ENCODE peak calls at places on chromosomes 5 and 9, in nine cellular contexts. R, W, Y, G, I, J, O, Q and U are unnamed samples.
A peak's percentile ranks its signal among the peaks of the same experiment; 100 is the strongest.

GRCh38 chr9:134321957-134322741 is 4.1 kb upstream of the RXRA start:
- DNase-seq in R (no peak), W (no peak), Y (peak; percentile 25), G (peak; percentile 64), I (no peak), J (no peak), O (peak; percentile 18), Q (no peak), U (no peak)

GRCh38 chr9:106966481-106966880 is 103.5 kb downstream of the ZNF462 start:
- DNase-seq in R (no peak), W (no peak), Y (no peak), G (no peak), I (no peak), J (no peak), O (no peak), Q (no peak), U (no peak)

GRCh38 chr9:78032599-78033457 is 1.2 kb upstream of the GNAQ start:
- DNase-seq in R (no peak), W (no peak), Y (peak; percentile 44), G (no peak), I (no peak), J (no peak), O (no peak), Q (no peak), U (no peak)

GRCh38 chr5:169701910-169702451 is 64.9 kb downstream of the DOCK2 start:
- DNase-seq in R (peak; percentile 54), W (peak; percentile 18), Y (no peak), G (no peak), I (peak; percentile 52), J (no peak), O (no peak), Q (peak; percentile 60), U (no peak)

GRCh38 chr5:65037845-65038815 is 269.4 kb downstream of the CWC27 start:
- DNase-seq in R (no peak), W (no peak), Y (no peak), G (no peak), I (peak; percentile 93), J (no peak), O (no peak), Q (peak; percentile 68), U (no peak)

GRCh38 chr5:140402258-140403074 is 833 bp downstream of the ANKHD1 start:
- DNase-seq in R (peak; percentile 52), W (peak; percentile 63), Y (peak; percentile 53), G (no peak), I (peak; percentile 86), J (peak; percentile 67), O (peak; percentile 37), Q (peak; percentile 83), U (no peak)

GRCh38 chr9:115456515-115456914 is 338.6 kb upstream of the TNC start:
- DNase-seq in R (no peak), W (no peak), Y (no peak), G (no peak), I (no peak), J (no peak), O (peak; percentile 45), Q (no peak), U (no peak)

GRCh38 chr5:12805165-12805698 is 901.0 kb upstream of the CTNND2 start:
- DNase-seq in R (no peak), W (no peak), Y (no peak), G (no peak), I (peak; percentile 7), J (no peak), O (no peak), Q (no peak), U (no peak)

GRCh38 chr9:76687861-76688374 is 76.3 kb upstream of the PCA3 start:
- DNase-seq in R (peak; percentile 73), W (peak; percentile 98), Y (no peak), G (no peak), I (no peak), J (no peak), O (peak; percentile 56), Q (no peak), U (peak; percentile 26)

GRCh38 chr9:136093995-136094881 is 851 bp downstream of the NACC2 start:
- DNase-seq in R (peak; percentile 81), W (peak; percentile 62), Y (peak; percentile 75), G (peak; percentile 92), I (no peak), J (no peak), O (peak; percentile 74), Q (no peak), U (no peak)

GRCh38 chr5:126780165-126780827 is 3.4 kb downstream of the LMNB1 start:
- DNase-seq in R (peak; percentile 59), W (peak; percentile 53), Y (no peak), G (no peak), I (peak; percentile 86), J (peak; percentile 24), O (peak; percentile 38), Q (peak; percentile 77), U (no peak)

GRCh38 chr9:124510650-124511425 is 3.6 kb upstream of the NR5A1 start:
- DNase-seq in R (no peak), W (no peak), Y (no peak), G (no peak), I (no peak), J (no peak), O (no peak), Q (no peak), U (peak; percentile 2)

GRCh38 chr9:125915606-125916005 is 168.4 kb downstream of the PBX3 start:
- DNase-seq in R (no peak), W (no peak), Y (no peak), G (peak; percentile 47), I (no peak), J (no peak), O (no peak), Q (no peak), U (no peak)

GRCh38 chr9:121783523-121784507 is 132.4 kb downstream of the DAB2IP start:
- DNase-seq in R (no peak), W (no peak), Y (no peak), G (peak; percentile 67), I (peak; percentile 63), J (no peak), O (no peak), Q (no peak), U (no peak)

GRCh38 chr5:109304323-109304722 is 105.5 kb downstream of the PJA2 start:
- DNase-seq in R (no peak), W (no peak), Y (no peak), G (no peak), I (no peak), J (no peak), O (no peak), Q (no peak), U (no peak)

GRCh38 chr5:168984135-168984675 is 316.7 kb downstream of the SLIT3 start:
- DNase-seq in R (no peak), W (no peak), Y (no peak), G (no peak), I (peak; percentile 38), J (no peak), O (no peak), Q (no peak), U (no peak)

GRCh38 chr9:132646726-132647125 is 23.1 kb downstream of the DDX31 start:
- DNase-seq in R (no peak), W (no peak), Y (no peak), G (no peak), I (no peak), J (no peak), O (no peak), Q (no peak), U (no peak)

GRCh38 chr9:132644251-132644650 is 25.5 kb downstream of the DDX31 start:
- DNase-seq in R (no peak), W (no peak), Y (no peak), G (no peak), I (peak; percentile 37), J (no peak), O (no peak), Q (peak; percentile 54), U (no peak)

GRCh38 chr9:132645306-132645705 is 24.5 kb downstream of the DDX31 start:
- DNase-seq in R (no peak), W (no peak), Y (no peak), G (no peak), I (no peak), J (no peak), O (no peak), Q (no peak), U (no peak)

GRCh38 chr9:132647355-132647754 is 22.4 kb downstream of the DDX31 start:
- DNase-seq in R (no peak), W (peak; percentile 96), Y (no peak), G (no peak), I (no peak), J (no peak), O (no peak), Q (no peak), U (no peak)

DNA sequence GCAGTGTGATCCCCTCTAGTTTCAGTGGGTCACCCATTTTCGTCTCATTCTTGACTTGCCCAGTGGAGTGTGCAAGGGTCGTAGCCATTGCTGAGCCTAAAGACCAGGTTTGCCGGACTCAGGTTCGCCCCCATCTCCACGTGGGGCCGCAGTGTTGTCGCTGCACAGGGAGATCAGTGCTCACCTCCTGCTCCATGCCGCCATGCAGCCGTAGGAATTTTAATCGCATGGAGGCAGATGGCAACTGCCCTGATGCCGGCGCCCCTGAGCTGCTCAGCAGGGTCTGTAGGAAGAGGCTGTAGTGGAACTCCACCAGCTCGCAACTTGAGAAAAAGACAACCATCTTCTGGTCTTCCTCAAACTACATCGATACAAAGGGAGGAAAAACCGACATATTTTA is 24.1 kb downstream of the DDX31 start:
- DNase-seq in R (no peak), W (no peak), Y (no peak), G (no peak), I (no peak), J (no peak), O (no peak), Q (no peak), U (no peak)
- H3K27ac ChIP-seq in R (no peak overlapping the region), W (no peak overlapping the region), Y (no peak overlapping the region), G (no peak overlapping the region), I (no peak overlapping the region), J (no peak overlapping the region), O (no peak overlapping the region), Q (no peak overlapping the region), U (no peak overlapping the region)

GRCh38 chr5:132095745-132096084 is 22.1 kb downstream of the CSF2 start:
- DNase-seq in R (no peak), W (no peak), Y (no peak), G (no peak), I (no peak), J (no peak), O (no peak), Q (no peak), U (no peak)
- H3K27ac ChIP-seq in R (peak overlapping the region; percentile 78), W (peak overlapping the region; percentile 91), Y (no peak overlapping the region), G (no peak overlapping the region), I (no peak overlapping the region), J (no peak overlapping the region), O (no peak overlapping the region), Q (no peak overlapping the region), U (peak overlapping the region; percentile 85)

DNA sequence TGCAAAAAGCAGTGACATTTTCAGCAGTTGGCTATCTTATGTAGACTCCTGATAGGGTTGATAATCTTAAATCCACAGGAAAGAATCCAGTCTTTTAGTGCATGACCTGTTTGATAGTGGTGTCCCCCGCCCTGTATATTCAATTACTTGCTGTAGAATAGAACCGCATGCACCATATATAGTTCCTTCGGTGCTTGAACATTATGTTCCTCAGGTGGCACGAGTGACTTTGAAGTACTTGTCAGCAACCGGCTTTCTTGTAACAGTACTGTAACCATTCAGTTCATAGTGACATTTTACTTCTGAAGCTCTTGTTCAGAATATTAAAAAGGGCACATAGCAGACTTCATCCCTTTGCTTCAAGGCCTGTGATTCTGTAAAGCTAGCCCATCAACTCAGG is 163.2 kb upstream of the KLF9 start:
- DNase-seq in R (no peak), W (no peak), Y (no peak), G (no peak), I (no peak), J (no peak), O (no peak), Q (no peak), U (no peak)
- H3K27ac ChIP-seq in R (no peak overlapping the region), W (no peak overlapping the region), Y (peak overlapping the region; percentile 29), G (no peak overlapping the region), I (no peak overlapping the region), J (no peak overlapping the region), O (no peak overlapping the region), Q (no peak overlapping the region), U (no peak overlapping the region)

GRCh38 chr5:84384604-84385575 is at the start of gene EDIL3:
- DNase-seq in R (peak; percentile 30), W (peak; percentile 5), Y (peak; percentile 56), G (peak; percentile 80), I (peak; percentile 82), J (no peak), O (peak; percentile 32), Q (no peak), U (no peak)
- H3K27ac ChIP-seq in R (no peak within 1 kb of the TSS), W (no peak within 1 kb of the TSS), Y (peak within 1 kb of the TSS; percentile 89), G (no peak within 1 kb of the TSS), I (peak within 1 kb of the TSS; percentile 59), J (no peak within 1 kb of the TSS), O (peak within 1 kb of the TSS; percentile 98), Q (no peak within 1 kb of the TSS), U (no peak within 1 kb of the TSS)